ENCODE peak calls at places on chromosomes 16 and 17, in nine cellular contexts. K, A, F, X, W, R, V, Z and Q are unnamed samples.

GRCh38 chr16:67154578-67155304 is 3.9 kb upstream of the B3GNT9 start:
- DNase-seq in K (no peak), A (no peak), F (no peak), X (no peak), W (peak), R (no peak), V (no peak), Z (no peak), Q (no peak)

GRCh38 chr17:78528541-78528940 is 48.7 kb downstream of the DNAH17 start:
- DNase-seq in K (no peak), A (no peak), F (no peak), X (no peak), W (no peak), R (no peak), V (no peak), Z (no peak), Q (no peak)

GRCh38 chr17:76886395-76886794 is 18.2 kb downstream of the MGAT5B start:
- DNase-seq in K (no peak), A (no peak), F (no peak), X (no peak), W (no peak), R (no peak), V (no peak), Z (no peak), Q (no peak)

GRCh38 chr17:19418312-19418992 is 7.4 kb downstream of the RNF112 start:
- DNase-seq in K (peak), A (peak), F (no peak), X (peak), W (peak), R (no peak), V (peak), Z (no peak), Q (no peak)

GRCh38 chr17:58621174-58621573 is 70.7 kb downstream of the TEX14 start:
- DNase-seq in K (no peak), A (no peak), F (no peak), X (no peak), W (no peak), R (no peak), V (no peak), Z (no peak), Q (no peak)

GRCh38 chr16:10405386-10405939 is 19.6 kb downstream of the ATF7IP2 start:
- DNase-seq in K (no peak), A (no peak), F (no peak), X (no peak), W (no peak), R (no peak), V (no peak), Z (peak), Q (peak)

GRCh38 chr17:73952498-73953205 is 250.8 kb upstream of the RPL38 start:
- DNase-seq in K (no peak), A (peak), F (no peak), X (no peak), W (peak), R (peak), V (no peak), Z (peak), Q (peak)

GRCh38 chr17:2181206-2181983 is 122.2 kb downstream of the SMG6 start:
- DNase-seq in K (no peak), A (peak), F (no peak), X (peak), W (no peak), R (no peak), V (no peak), Z (peak), Q (no peak)

GRCh38 chr16:28136751-28137434 is 73.4 kb upstream of the GSG1L start:
- DNase-seq in K (no peak), A (no peak), F (no peak), X (no peak), W (no peak), R (peak), V (no peak), Z (no peak), Q (no peak)

GRCh38 chr17:79832211-79833109 is 6.8 kb downstream of the CBX4 start:
- DNase-seq in K (no peak), A (peak), F (no peak), X (no peak), W (peak), R (peak), V (no peak), Z (peak), Q (peak)

GRCh38 chr17:53150101-53150698 is 672.5 kb upstream of the KIF2B start:
- DNase-seq in K (peak), A (no peak), F (no peak), X (no peak), W (peak), R (no peak), V (no peak), Z (no peak), Q (no peak)

GRCh38 chr16:48393843-48394703 is 8.9 kb upstream of the SIAH1 start:
- DNase-seq in K (no peak), A (no peak), F (no peak), X (peak), W (no peak), R (no peak), V (peak), Z (no peak), Q (peak)

GRCh38 chr16:52929478-52929877 is 123.2 kb downstream of the CHD9NB start:
- DNase-seq in K (no peak), A (no peak), F (no peak), X (no peak), W (no peak), R (no peak), V (no peak), Z (no peak), Q (no peak)

GRCh38 chr17:61354895-61355294 is 44.7 kb upstream of the TBX2 start:
- DNase-seq in K (no peak), A (no peak), F (no peak), X (no peak), W (no peak), R (no peak), V (no peak), Z (no peak), Q (no peak)

GRCh38 chr17:38885728-38886642 is 16.1 kb downstream of the LASP1 start:
- DNase-seq in K (no peak), A (no peak), F (no peak), X (no peak), W (no peak), R (peak), V (no peak), Z (no peak), Q (no peak)

GRCh38 chr17:20263595-20263994 is 203.7 kb downstream of the LGALS9B start:
- DNase-seq in K (peak), A (no peak), F (no peak), X (no peak), W (no peak), R (no peak), V (peak), Z (no peak), Q (no peak)

GRCh38 chr17:17439971-17440843 is 36.6 kb upstream of the MED9 start:
- DNase-seq in K (peak), A (peak), F (no peak), X (no peak), W (peak), R (peak), V (peak), Z (peak), Q (peak)

GRCh38 chr16:49969356-49970030 is 55.5 kb upstream of the CNEP1R1 start:
- DNase-seq in K (no peak), A (no peak), F (no peak), X (no peak), W (no peak), R (no peak), V (no peak), Z (no peak), Q (no peak)

GRCh38 chr16:27879601-27880247 is 183.8 kb downstream of the GSG1L start:
- DNase-seq in K (no peak), A (no peak), F (no peak), X (no peak), W (no peak), R (peak), V (no peak), Z (peak), Q (no peak)

GRCh38 chr17:30380106-30380420 is 1.3 kb downstream of the CPD start:
- DNase-seq in K (peak), A (no peak), F (no peak), X (no peak), W (peak), R (no peak), V (no peak), Z (no peak), Q (no peak)

GRCh38 chr16:4795828-4796572 is 831 bp downstream of the SMIM22 start:
- DNase-seq in K (no peak), A (peak), F (no peak), X (no peak), W (no peak), R (no peak), V (no peak), Z (no peak), Q (no peak)

GRCh38 chr17:4161179-4161559 is 18.2 kb downstream of the CYB5D2 start:
- DNase-seq in K (peak), A (no peak), F (no peak), X (no peak), W (peak), R (peak), V (peak), Z (no peak), Q (peak)

GRCh38 chr17:964881-965280 is 14.7 kb downstream of the NXN start:
- DNase-seq in K (no peak), A (no peak), F (no peak), X (no peak), W (no peak), R (no peak), V (no peak), Z (no peak), Q (no peak)

GRCh38 chr16:4059969-4060368 is 56.3 kb downstream of the ADCY9 start:
- DNase-seq in K (no peak), A (peak), F (no peak), X (no peak), W (peak), R (peak), V (no peak), Z (no peak), Q (no peak)

GRCh38 chr17:30256756-30257506 is 21.4 kb upstream of the SLC6A4 start:
- DNase-seq in K (no peak), A (no peak), F (no peak), X (no peak), W (no peak), R (no peak), V (no peak), Z (no peak), Q (no peak)

GRCh38 chr16:2514333-2515179 is 804 bp downstream of the ATP6V0C start:
- DNase-seq in K (no peak), A (no peak), F (no peak), X (no peak), W (peak), R (peak), V (no peak), Z (peak), Q (peak)

GRCh38 chr17:31582151-31582907 is 190.9 kb downstream of the RAB11FIP4 start:
- DNase-seq in K (peak), A (peak), F (no peak), X (peak), W (peak), R (peak), V (no peak), Z (peak), Q (peak)

GRCh38 chr16:78364501-78364900 is 265.0 kb downstream of the WWOX start:
- DNase-seq in K (no peak), A (no peak), F (no peak), X (no peak), W (no peak), R (no peak), V (no peak), Z (no peak), Q (no peak)

GRCh38 chr17:83200746-83201145 is 121.3 kb downstream of the METRNL start:
- DNase-seq in K (no peak), A (no peak), F (no peak), X (peak), W (no peak), R (no peak), V (no peak), Z (peak), Q (no peak)

GRCh38 chr17:82882715-82883446 is 43.1 kb upstream of the ZNF750 start:
- DNase-seq in K (no peak), A (peak), F (no peak), X (no peak), W (no peak), R (no peak), V (no peak), Z (no peak), Q (peak)

GRCh38 chr17:37490638-37491614 is 1.2 kb downstream of the DUSP14 start:
- DNase-seq in K (peak), A (peak), F (no peak), X (peak), W (peak), R (peak), V (peak), Z (peak), Q (peak)

GRCh38 chr17:15268465-15268864 is 3.3 kb upstream of the PMP22 start:
- DNase-seq in K (no peak), A (no peak), F (no peak), X (no peak), W (no peak), R (no peak), V (no peak), Z (peak), Q (no peak)

DNA sequence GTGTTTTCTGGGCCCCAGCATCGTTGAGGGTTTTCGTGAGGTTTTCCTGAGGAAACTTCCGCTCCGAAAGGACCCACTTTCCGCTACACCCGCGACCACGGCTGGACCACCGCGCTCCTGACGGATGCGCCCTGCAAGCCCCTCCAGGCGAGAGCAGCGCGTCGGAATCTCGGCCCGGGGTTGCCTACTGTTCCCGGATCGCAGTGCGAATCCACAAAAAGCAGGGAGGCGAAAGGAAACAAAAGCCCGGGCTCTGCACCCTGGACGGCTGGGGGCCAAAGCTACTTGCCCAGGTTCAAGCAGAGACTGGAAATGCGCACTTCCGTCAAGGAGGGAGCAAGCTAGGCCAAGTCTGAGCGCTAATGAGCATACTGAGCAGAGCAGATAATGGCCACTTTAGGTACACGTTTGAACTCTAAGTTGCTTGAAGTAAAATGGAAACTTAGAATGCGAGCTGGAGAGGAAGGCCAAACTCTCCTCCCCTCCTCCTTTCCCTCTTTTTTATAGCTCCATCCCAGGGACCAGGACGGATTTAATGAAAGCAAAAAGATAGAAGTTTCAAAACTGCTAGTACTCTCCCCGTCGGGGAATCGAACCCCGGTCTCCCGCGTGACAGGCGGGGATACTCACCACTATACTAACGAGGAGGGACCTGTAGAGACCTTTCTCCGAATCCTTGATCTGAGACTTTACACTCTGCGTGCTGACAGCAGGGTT is 11.4 kb upstream of the AURKB start:
- DNase-seq in K (peak), A (peak), F (no peak), X (peak), W (peak), R (peak), V (peak), Z (peak), Q (peak)
- TF ChIP-seq CTCF in K (no peak), A (no peak), F (no peak), X (no peak), W (no peak), R (no peak), V (no peak), Z (no peak), Q (no peak)

GRCh38 chr16:7086842-7087616 is 245.6 kb upstream of the RBFOX1 start:
- DNase-seq in K (no peak), A (peak), F (no peak), X (no peak), W (peak), R (peak), V (no peak), Z (peak), Q (no peak)
- TF ChIP-seq CTCF in K (no peak), A (no peak), F (no peak), X (no peak), W (no peak), R (peak), V (no peak), Z (peak), Q (no peak)

GRCh38 chr17:81222906-81223757 is at the start of gene CEP131:
- DNase-seq in K (peak), A (peak), F (peak), X (peak), W (peak), R (peak), V (peak), Z (peak), Q (peak)

GRCh38 chr17:81221371-81221841 is 1.4 kb downstream of the CEP131 start:
- DNase-seq in K (no peak), A (no peak), F (no peak), X (no peak), W (peak), R (no peak), V (no peak), Z (no peak), Q (no peak)

GRCh38 chr17:81221842-81222619 is 734 bp downstream of the CEP131 start:
- DNase-seq in K (no peak), A (no peak), F (no peak), X (no peak), W (no peak), R (no peak), V (no peak), Z (no peak), Q (no peak)

GRCh38 chr17:81223758-81224122 is 975 bp upstream of the CEP131 start:
- DNase-seq in K (no peak), A (peak), F (no peak), X (no peak), W (peak), R (no peak), V (no peak), Z (no peak), Q (no peak)

GRCh38 chr17:81222620-81222905 is 202 bp downstream of the CEP131 start:
- DNase-seq in K (no peak), A (no peak), F (no peak), X (no peak), W (no peak), R (no peak), V (no peak), Z (no peak), Q (no peak)
- TF ChIP-seq CTCF in K (no peak), A (no peak), F (no peak), X (no peak), W (no peak), R (no peak), V (no peak), Z (no peak), Q (no peak)

GRCh38 chr17:59907467-59907866 is 14.5 kb downstream of the RPS6KB1 start:
- DNase-seq in K (no peak), A (no peak), F (no peak), X (no peak), W (no peak), R (no peak), V (no peak), Z (no peak), Q (no peak)
- TF ChIP-seq CTCF in K (no peak), A (no peak), F (no peak), X (no peak), W (no peak), R (no peak), V (no peak), Z (no peak), Q (no peak)

GRCh38 chr17:33229499-33229898 is 63.6 kb downstream of the ASIC2 start:
- DNase-seq in K (no peak), A (no peak), F (no peak), X (no peak), W (no peak), R (no peak), V (no peak), Z (no peak), Q (peak)
- TF ChIP-seq CTCF in K (no peak), A (no peak), F (no peak), X (no peak), W (no peak), R (no peak), V (no peak), Z (no peak), Q (no peak)

DNA sequence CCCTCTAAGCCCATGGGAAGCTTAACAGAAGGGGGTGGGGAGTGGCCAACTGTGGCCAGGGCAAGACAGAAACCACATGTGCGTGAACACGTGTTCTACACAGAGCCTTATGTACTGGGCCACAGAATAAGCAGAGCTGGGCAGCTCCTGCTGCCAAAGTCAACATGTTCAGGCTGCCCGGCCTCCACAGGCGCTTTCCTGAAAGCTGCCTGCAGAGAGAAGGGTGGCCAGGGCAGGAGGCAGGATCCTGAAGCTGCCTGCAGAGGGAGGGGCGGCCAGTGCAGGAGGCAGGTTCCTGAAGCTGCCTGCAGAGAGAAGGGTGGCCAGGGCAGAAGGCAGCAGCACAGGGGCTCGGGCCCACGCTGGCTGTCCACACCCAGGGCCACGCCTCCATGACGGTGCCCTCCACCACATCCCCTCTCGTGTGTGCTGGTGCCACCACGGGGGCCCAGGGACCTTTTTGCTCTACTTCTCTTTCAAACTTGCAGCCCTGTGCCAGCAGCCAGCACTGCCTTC is 79.5 kb downstream of the ANKRD11 start:
- DNase-seq in K (peak), A (peak), F (no peak), X (peak), W (no peak), R (peak), V (peak), Z (peak), Q (peak)
- TF ChIP-seq CTCF in K (no peak), A (no peak), F (peak), X (peak), W (no peak), R (peak), V (no peak), Z (no peak), Q (peak)

GRCh38 chr16:86819523-86819887 is 241.2 kb downstream of the FOXL1 start:
- DNase-seq in K (no peak), A (no peak), F (no peak), X (no peak), W (no peak), R (no peak), V (no peak), Z (no peak), Q (no peak)
- TF ChIP-seq CTCF in K (no peak), A (no peak), F (no peak), X (no peak), W (no peak), R (no peak), V (peak), Z (no peak), Q (no peak)